ENCODE peak calls at places on chromosomes 1 and 21, in eight cellular contexts. V is lower lobe of right lung, N is cardiac muscle cell, A is psoas muscle, O is A673, M is endothelial cell, C is DND-41, W is GM10248. H is an unnamed sample.
A peak's percentile ranks its signal among the peaks of the same experiment; 100 is the strongest.

GRCh38 chr1:151993084-151993733 is 450 bp downstream of the S100A10 start:
- DNase-seq in M (peak; percentile 35), A (peak; percentile 41), O (no peak), C (peak; percentile 40), W (peak; percentile 46), V (peak; percentile 73), N (peak; percentile 29), H (no peak)

GRCh38 chr1:201721131-201722049 is 107.6 kb upstream of the IPO9 start:
- DNase-seq in M (no peak), A (no peak), N (peak; percentile 69), C (no peak), W (no peak), V (no peak), O (no peak), H (no peak)

GRCh38 chr21:33293811-33294216 is 27.6 kb downstream of the IL10RB start:
- DNase-seq in N (no peak), W (no peak), O (no peak), A (no peak), M (no peak), V (no peak), C (no peak), H (no peak)

GRCh38 chr1:12184008-12184681 is 17.4 kb downstream of the TNFRSF1B start:
- DNase-seq in N (peak; percentile 96), O (no peak), A (peak; percentile 88), M (peak; percentile 74), C (no peak), W (peak; percentile 50), V (peak; percentile 89), H (no peak)

GRCh38 chr1:156148236-156148635 is 5.1 kb upstream of the SEMA4A start:
- DNase-seq in M (no peak), O (no peak), N (no peak), C (no peak), V (no peak), W (no peak), A (no peak), H (no peak)

GRCh38 chr1:149844096-149844495 is 55.3 kb upstream of the BOLA1 start:
- DNase-seq in C (no peak), N (peak; percentile 34), O (peak; percentile 11), V (no peak), W (no peak), A (no peak), M (no peak), H (no peak)

GRCh38 chr1:184456189-184456588 is 69.4 kb downstream of the C1orf21 start:
- DNase-seq in C (no peak), N (no peak), M (no peak), V (no peak), O (no peak), W (no peak), A (no peak), H (no peak)

GRCh38 chr1:211217392-211217791 is 41.8 kb upstream of the RCOR3 start:
- DNase-seq in V (no peak), M (no peak), O (no peak), W (no peak), C (no peak), A (no peak), N (no peak), H (no peak)

GRCh38 chr1:192109576-192109975 is 48.7 kb upstream of the RGS18 start:
- DNase-seq in C (no peak), N (no peak), M (no peak), W (no peak), V (no peak), O (no peak), A (no peak), H (no peak)

GRCh38 chr21:18053151-18053550 is 191.5 kb upstream of the CHODL start:
- DNase-seq in V (no peak), C (no peak), M (no peak), O (no peak), A (no peak), N (no peak), W (no peak), H (no peak)

GRCh38 chr1:6653651-6654290 is 29.1 kb downstream of the THAP3 start:
- DNase-seq in N (no peak), A (no peak), C (no peak), M (no peak), V (no peak), W (no peak), O (peak; percentile 50), H (no peak)

GRCh38 chr1:243409284-243409683 is 153.4 kb downstream of the SDCCAG8 start:
- DNase-seq in W (no peak), C (no peak), M (no peak), O (peak; percentile 1), V (no peak), N (peak; percentile 4), A (no peak), H (no peak)

GRCh38 chr1:103111926-103112325 is 3.6 kb upstream of the COL11A1 start:
- DNase-seq in M (no peak), V (no peak), C (no peak), O (peak; percentile 30), N (no peak), W (no peak), A (no peak), H (no peak)

GRCh38 chr1:3056641-3057040 is 12.4 kb upstream of the PRDM16 start:
- DNase-seq in O (no peak), V (no peak), C (no peak), M (no peak), A (no peak), N (no peak), W (no peak), H (peak; percentile 53)

GRCh38 chr1:247102381-247102780 is 1.8 kb downstream of the ZNF669 start:
- DNase-seq in V (no peak), O (no peak), A (no peak), M (no peak), N (no peak), C (no peak), W (no peak), H (no peak)

GRCh38 chr1:10515627-10516026 is 40.9 kb downstream of the PEX14 start:
- DNase-seq in C (peak; percentile 46), N (no peak), M (no peak), O (no peak), V (no peak), A (no peak), W (no peak), H (no peak)

GRCh38 chr1:226186124-226187018 is at the start of gene ACBD3:
- DNase-seq in W (peak; percentile 96), V (peak; percentile 90), N (peak; percentile 89), C (peak; percentile 90), A (peak; percentile 85), O (peak; percentile 91), M (peak; percentile 81), H (peak; percentile 88)

GRCh38 chr1:226187380-226187779 is 839 bp upstream of the ACBD3 start:
- DNase-seq in N (no peak), V (no peak), O (no peak), M (no peak), W (no peak), C (no peak), A (no peak), H (no peak)

GRCh38 chr1:226185153-226186036 is 1.1 kb downstream of the ACBD3 start:
- DNase-seq in W (no peak), O (no peak), V (no peak), M (no peak), C (no peak), N (peak; percentile 30), A (no peak), H (no peak)

GRCh38 chr1:226181996-226182714 is 4.4 kb downstream of the ACBD3 start:
- DNase-seq in N (peak; percentile 84), C (no peak), M (peak; percentile 13), O (peak; percentile 50), A (peak; percentile 64), V (peak; percentile 56), W (peak; percentile 30), H (no peak)

GRCh38 chr1:226187019-226187322 is 430 bp upstream of the ACBD3 start:
- DNase-seq in W (no peak), V (no peak), C (no peak), A (no peak), N (no peak), M (no peak), O (no peak), H (no peak)
- TF ChIP-seq CTCF in W (no peak), V (no peak), C (no peak), A (no peak), N (no peak), M (no peak), O (no peak), H (no peak)

DNA sequence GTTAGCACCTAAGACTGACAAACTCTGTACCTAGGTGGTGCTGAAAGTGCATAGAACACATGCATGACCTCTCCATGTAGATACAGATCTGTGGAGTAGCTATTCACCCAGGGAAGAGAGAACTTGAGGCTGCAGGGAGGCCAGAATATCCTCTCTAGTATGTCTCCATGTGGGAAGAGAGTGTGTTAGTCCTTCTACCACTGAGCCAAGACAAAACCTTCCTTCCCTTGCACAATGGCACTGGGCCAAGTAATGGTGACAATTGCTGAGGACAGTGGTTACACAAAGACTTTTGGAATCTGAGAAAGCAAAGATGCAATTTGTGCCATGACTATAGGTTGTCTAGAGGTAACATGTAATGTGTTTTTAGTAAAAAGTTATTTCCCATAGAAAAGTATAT is 52.3 kb downstream of the C1orf198 start:
- DNase-seq in A (no peak), N (no peak), O (no peak), C (no peak), V (no peak), W (no peak), M (no peak), H (peak; percentile 13)
- TF ChIP-seq CTCF in A (no peak), N (no peak), O (no peak), C (no peak), V (no peak), W (no peak), M (no peak), H (no peak)

DNA sequence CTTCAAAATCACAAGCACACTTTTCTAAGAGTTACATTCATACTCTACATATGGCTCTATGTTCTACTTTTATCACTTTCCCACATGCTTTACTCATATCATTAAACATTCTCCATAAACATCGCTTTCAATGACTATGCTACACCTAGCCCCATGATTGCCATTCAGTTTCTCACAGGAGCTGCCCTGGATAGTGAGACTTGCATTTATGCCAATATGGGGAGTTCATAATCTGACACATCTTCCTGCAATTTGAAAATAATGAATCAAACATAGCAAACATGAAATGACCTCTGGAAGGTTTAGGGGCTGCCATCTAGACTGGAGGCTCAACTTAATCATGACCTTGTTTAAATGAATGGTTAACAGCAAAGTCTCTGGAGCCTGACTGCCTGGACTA is 9.0 kb upstream of the CYP4A22 start:
- DNase-seq in O (no peak), W (no peak), N (no peak), A (no peak), C (no peak), M (no peak), V (no peak), H (no peak)
- TF ChIP-seq CTCF in O (no peak), W (no peak), N (no peak), A (no peak), C (no peak), M (no peak), V (no peak), H (no peak)

DNA sequence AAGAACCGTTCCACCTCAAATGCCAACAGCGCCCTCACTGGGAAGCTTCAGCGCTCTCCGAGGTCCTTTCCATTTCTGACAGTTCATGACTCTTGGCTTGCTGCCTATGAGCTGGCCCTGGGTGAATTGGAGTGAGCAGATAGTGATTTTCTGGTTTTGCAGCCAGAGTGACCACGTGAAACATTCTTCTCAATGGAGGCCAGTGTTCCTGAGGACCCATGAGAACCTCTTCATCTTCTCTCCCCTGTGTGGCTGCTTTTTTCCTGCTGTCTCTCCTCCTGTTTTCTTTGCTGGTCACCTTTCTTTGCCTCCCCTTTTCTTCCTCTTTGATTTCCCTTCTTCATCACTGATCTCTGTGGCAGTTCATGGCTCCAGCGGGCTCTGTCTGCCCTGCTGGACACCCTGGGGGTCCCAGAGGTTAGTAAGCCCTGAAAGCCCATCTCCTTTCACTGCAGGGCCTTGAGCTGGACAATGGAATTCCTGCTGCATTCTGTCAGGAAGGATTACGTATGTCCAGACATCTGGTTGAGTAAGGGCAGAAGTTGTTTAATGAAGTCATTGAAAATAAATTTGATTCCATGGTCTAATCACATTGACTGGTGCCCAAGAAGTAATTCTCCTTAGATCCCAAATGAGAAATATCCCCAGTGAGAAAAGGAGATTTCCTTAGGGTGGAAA is 29.9 kb downstream of the VASH2 start:
- DNase-seq in C (no peak), A (peak; percentile 34), N (peak; percentile 48), V (no peak), O (no peak), M (no peak), W (no peak), H (no peak)
- TF ChIP-seq CTCF in C (peak; percentile 11), A (no peak), N (no peak), V (no peak), O (no peak), M (no peak), W (peak; percentile 24), H (no peak)